ENCODE peak calls at places on chromosomes 11 and 22, in eight cellular contexts. V is sigmoid colon, N is WERI-Rb-1, X is cardiac fibroblast, F is cardiac muscle cell, H is dorsolateral prefrontal cortex, L is psoas muscle, I is PC-3. O is an unnamed sample.
A peak's percentile ranks its signal among the peaks of the same experiment; 100 is the strongest.

GRCh38 chr22:37627545-37627944 is 11.9 kb upstream of the SH3BP1 start:
- DNase-seq in N (no peak), X (no peak), V (no peak), H (no peak), I (no peak), F (no peak), L (no peak), O (no peak)

GRCh38 chr22:46501701-46502100 is 35.7 kb downstream of the CELSR1 start:
- DNase-seq in N (no peak), V (no peak), H (no peak), X (peak; percentile 81), I (peak; percentile 75), L (peak; percentile 23), F (peak; percentile 68), O (peak; percentile 26)

GRCh38 chr22:42699281-42699681 is 21.4 kb downstream of the A4GALT start:
- DNase-seq in H (no peak), V (no peak), F (no peak), L (peak; percentile 49), N (no peak), X (no peak), I (no peak), O (no peak)

GRCh38 chr11:123561046-123561781 is 93.2 kb downstream of the SCN3B start:
- DNase-seq in V (no peak), F (peak; percentile 56), H (peak; percentile 81), I (no peak), N (peak; percentile 95), X (peak; percentile 51), L (no peak), O (no peak)

GRCh38 chr11:82250047-82250446 is 483.6 kb downstream of the FAM181B start:
- DNase-seq in N (no peak), V (no peak), L (no peak), H (no peak), I (no peak), X (no peak), F (no peak), O (no peak)

GRCh38 chr11:14418801-14419417 is 59.9 kb upstream of the RRAS2 start:
- DNase-seq in L (no peak), H (no peak), F (no peak), I (peak; percentile 75), N (no peak), V (no peak), X (peak; percentile 55), O (no peak)

GRCh38 chr11:46760429-46761128 is 41.6 kb downstream of the F2 start:
- DNase-seq in I (no peak), H (no peak), F (no peak), L (no peak), X (no peak), V (no peak), N (no peak), O (no peak)

GRCh38 chr11:134098566-134099184 is 29.8 kb downstream of the JAM3 start:
- DNase-seq in X (no peak), H (no peak), I (peak; percentile 53), F (no peak), L (no peak), V (no peak), N (peak; percentile 13), O (no peak)

GRCh38 chr22:31654408-31654807 is 7.6 kb downstream of the PISD start:
- DNase-seq in X (no peak), L (no peak), H (no peak), V (no peak), I (no peak), F (no peak), N (no peak), O (no peak)

GRCh38 chr11:101267654-101268053 is 138.0 kb upstream of the PGR start:
- DNase-seq in N (no peak), H (no peak), X (no peak), L (no peak), I (no peak), F (no peak), V (no peak), O (no peak)

GRCh38 chr22:43013355-43014061 is 1.4 kb downstream of the PACSIN2 start:
- DNase-seq in F (peak; percentile 36), V (no peak), I (peak; percentile 35), X (peak; percentile 36), N (no peak), H (no peak), L (no peak), O (no peak)

GRCh38 chr11:221539-221938 is 14.0 kb downstream of the RIC8A start:
- DNase-seq in V (peak; percentile 7), L (no peak), H (no peak), F (no peak), I (no peak), X (no peak), N (no peak), O (no peak)

GRCh38 chr11:223921-224320 is 12.2 kb downstream of the SIRT3 start:
- DNase-seq in L (peak; percentile 34), V (peak; percentile 24), F (no peak), H (no peak), I (no peak), N (no peak), X (no peak), O (no peak)

GRCh38 chr11:224424-224823 is 11.7 kb downstream of the SIRT3 start:
- DNase-seq in H (peak; percentile 11), F (no peak), V (peak; percentile 38), N (no peak), I (no peak), X (no peak), L (no peak), O (no peak)

GRCh38 chr11:221998-222789 is 13.9 kb downstream of the SIRT3 start:
- DNase-seq in L (peak; percentile 35), V (peak; percentile 62), X (no peak), H (peak; percentile 41), N (no peak), I (no peak), F (no peak), O (no peak)

DNA sequence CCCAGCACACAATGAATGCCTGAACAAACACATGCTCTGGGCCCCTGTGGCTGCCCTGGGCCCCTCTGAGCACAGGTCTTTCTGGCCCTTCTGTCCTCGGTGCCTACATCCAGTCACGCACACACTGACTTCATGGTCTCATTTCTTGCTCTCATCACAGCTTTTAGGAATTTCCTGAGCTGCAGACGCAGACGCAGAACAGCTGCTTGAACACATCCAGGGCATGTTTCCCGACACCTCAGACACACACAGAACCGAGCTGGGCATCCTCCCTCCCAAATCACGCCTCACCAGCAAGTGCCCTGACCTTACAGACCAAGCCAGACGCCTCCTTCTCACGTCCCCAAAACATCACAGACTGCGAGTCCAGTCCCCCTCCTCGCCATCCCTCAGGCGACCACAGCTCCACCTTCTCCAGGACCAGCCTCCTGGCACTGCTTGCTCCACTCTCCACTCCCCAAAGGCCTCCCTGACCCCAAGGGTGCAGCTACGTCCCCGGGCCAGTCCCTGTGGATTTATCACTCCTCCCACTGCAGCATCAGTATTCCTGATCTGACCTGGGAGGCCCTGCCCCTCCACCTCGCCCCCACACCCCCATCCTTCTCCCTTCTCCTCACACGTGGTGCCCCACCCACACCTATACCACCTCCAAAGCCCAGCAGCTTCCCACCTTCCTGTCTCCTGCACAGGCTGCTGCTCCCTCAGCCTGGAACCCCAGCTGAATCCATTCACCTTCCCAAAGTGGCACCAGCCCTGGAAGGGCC is 12.9 kb downstream of the SIRT3 start:
- DNase-seq in V (peak; percentile 54), H (no peak), N (no peak), X (no peak), L (peak; percentile 25), F (no peak), I (no peak), O (no peak)
- H3K4me3 ChIP-seq in V (no peak overlapping the region), H (no peak overlapping the region), N (no peak overlapping the region), X (no peak overlapping the region), L (no peak overlapping the region), F (no peak overlapping the region), I (no peak overlapping the region), O (no peak overlapping the region)

DNA sequence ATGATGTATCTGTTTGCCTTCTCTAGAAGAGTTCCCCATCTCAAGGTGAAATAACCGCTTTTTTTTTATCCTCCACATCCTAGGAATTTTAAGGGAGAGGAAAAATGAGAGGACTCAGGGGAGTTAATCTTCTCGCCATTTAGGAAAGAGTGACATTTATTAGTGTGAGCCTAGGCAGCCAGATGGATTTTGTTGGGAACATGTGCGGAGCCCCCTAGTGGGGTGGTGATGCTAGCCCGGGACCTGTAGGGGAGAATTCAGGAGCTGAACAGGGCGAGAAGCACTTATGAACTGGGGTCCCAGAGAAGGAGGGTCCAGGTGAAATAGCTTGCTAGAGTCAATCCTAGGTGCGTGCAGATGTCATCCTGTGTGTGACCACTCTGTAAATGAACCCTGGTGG is 10.7 kb downstream of the IL17RA start:
- DNase-seq in I (no peak), F (no peak), X (peak; percentile 6), V (peak; percentile 21), N (peak; percentile 51), H (no peak), L (no peak), O (no peak)
- TF ChIP-seq CTCF in I (peak; percentile 40), F (peak; percentile 42), X (peak; percentile 31), V (no peak), N (peak; percentile 58), H (peak; percentile 7), L (no peak), O (peak; percentile 35)

GRCh38 chr22:17117890-17118289 is 3.3 kb downstream of the TMEM121B start:
- DNase-seq in H (peak; percentile 37), X (no peak), V (no peak), N (no peak), F (no peak), L (no peak), I (no peak), O (no peak)
- H3K4me3 ChIP-seq in H (peak overlapping the region; percentile 78), X (no peak overlapping the region), V (no peak overlapping the region), N (no peak overlapping the region), F (no peak overlapping the region), L (no peak overlapping the region), I (no peak overlapping the region), O (no peak overlapping the region)

GRCh38 chr11:11985954-11986949 is 22.2 kb downstream of the DKK3 start:
- DNase-seq in N (no peak), L (no peak), V (peak; percentile 20), H (no peak), X (no peak), I (no peak), F (no peak), O (no peak)

GRCh38 chr11:11988862-11989261 is 19.6 kb downstream of the DKK3 start:
- DNase-seq in H (no peak), L (no peak), F (no peak), N (no peak), I (no peak), V (no peak), X (no peak), O (no peak)

GRCh38 chr11:11987503-11988022 is 20.9 kb downstream of the DKK3 start:
- DNase-seq in N (no peak), H (no peak), X (peak; percentile 64), F (peak; percentile 50), I (peak; percentile 58), V (no peak), L (no peak), O (no peak)

GRCh38 chr11:11989774-11990744 is 18.4 kb downstream of the DKK3 start:
- DNase-seq in L (no peak), I (no peak), H (no peak), F (peak; percentile 69), X (peak; percentile 49), V (peak; percentile 53), N (no peak), O (no peak)

GRCh38 chr11:11988099-11988651 is 20.3 kb downstream of the DKK3 start:
- DNase-seq in H (no peak), V (peak; percentile 53), F (no peak), L (no peak), I (peak; percentile 78), X (peak; percentile 52), N (no peak), O (peak; percentile 57)
- TF ChIP-seq CTCF in H (no peak), V (no peak), F (no peak), L (no peak), I (peak; percentile 24), X (no peak), N (no peak), O (no peak)

GRCh38 chr11:66366844-66367477 is 4.6 kb downstream of the SLC29A2 start:
- DNase-seq in I (no peak), X (no peak), F (no peak), N (no peak), H (no peak), V (no peak), L (peak; percentile 19), O (no peak)
- H3K4me3 ChIP-seq in I (no peak overlapping the region), X (no peak overlapping the region), F (no peak overlapping the region), N (no peak overlapping the region), H (no peak overlapping the region), V (no peak overlapping the region), L (no peak overlapping the region), O (no peak overlapping the region)

O was measured in AG04449.